ENCODE peak calls at places on chromosomes 7 and 10, in ten cellular contexts. One of them, this sample, is unnamed.

GRCh38 chr10:117005454-117006055 is 568 bp upstream of the SHTN1 start:
- DNase-seq in astrocyte of the spinal cord: no peak
- DNase-seq in ovary: peak
- DNase-seq in pancreas: peak
- DNase-seq in cardiac fibroblast: no peak
- DNase-seq in spleen: no peak
- DNase-seq in GM06990: no peak
- DNase-seq in neural crest cell: peak
- DNase-seq in body of pancreas: peak
- DNase-seq in GM10248: peak
- DNase-seq in this sample: no peak

GRCh38 chr10:43361532-43362190 is 9.8 kb upstream of the FXYD4 start:
- DNase-seq in cardiac fibroblast: no peak
- DNase-seq in pancreas: no peak
- DNase-seq in neural crest cell: no peak
- DNase-seq in ovary: no peak
- DNase-seq in body of pancreas: no peak
- DNase-seq in spleen: no peak
- DNase-seq in astrocyte of the spinal cord: no peak
- DNase-seq in GM10248: no peak
- DNase-seq in GM06990: no peak
- DNase-seq in this sample: no peak

GRCh38 chr10:69160809-69161225 is 19.2 kb upstream of the SUPV3L1 start:
- DNase-seq in GM10248: no peak
- DNase-seq in neural crest cell: no peak
- DNase-seq in GM06990: no peak
- DNase-seq in body of pancreas: no peak
- DNase-seq in cardiac fibroblast: no peak
- DNase-seq in pancreas: no peak
- DNase-seq in astrocyte of the spinal cord: peak
- DNase-seq in ovary: no peak
- DNase-seq in spleen: no peak
- DNase-seq in this sample: peak

GRCh38 chr10:6204063-6204340 is 1.3 kb downstream of the PFKFB3 start:
- DNase-seq in ovary: peak
- DNase-seq in GM10248: no peak
- DNase-seq in body of pancreas: peak
- DNase-seq in neural crest cell: no peak
- DNase-seq in astrocyte of the spinal cord: no peak
- DNase-seq in GM06990: peak
- DNase-seq in cardiac fibroblast: no peak
- DNase-seq in pancreas: peak
- DNase-seq in spleen: peak
- DNase-seq in this sample: no peak

GRCh38 chr10:9188022-9188810 is 1133.7 kb downstream of the GATA3 start:
- DNase-seq in GM06990: no peak
- DNase-seq in ovary: no peak
- DNase-seq in neural crest cell: no peak
- DNase-seq in pancreas: no peak
- DNase-seq in spleen: no peak
- DNase-seq in GM10248: no peak
- DNase-seq in cardiac fibroblast: no peak
- DNase-seq in astrocyte of the spinal cord: no peak
- DNase-seq in body of pancreas: no peak
- DNase-seq in this sample: peak

GRCh38 chr10:24718031-24718855 is 5.4 kb downstream of the ARHGAP21 start:
- DNase-seq in astrocyte of the spinal cord: peak
- DNase-seq in pancreas: no peak
- DNase-seq in spleen: no peak
- DNase-seq in ovary: no peak
- DNase-seq in neural crest cell: no peak
- DNase-seq in cardiac fibroblast: peak
- DNase-seq in GM10248: no peak
- DNase-seq in body of pancreas: no peak
- DNase-seq in GM06990: no peak
- DNase-seq in this sample: peak

GRCh38 chr7:69932034-69932628 is 333.9 kb downstream of the AUTS2 start:
- DNase-seq in cardiac fibroblast: peak
- DNase-seq in astrocyte of the spinal cord: peak
- DNase-seq in ovary: no peak
- DNase-seq in body of pancreas: peak
- DNase-seq in GM10248: no peak
- DNase-seq in spleen: no peak
- DNase-seq in GM06990: no peak
- DNase-seq in neural crest cell: peak
- DNase-seq in pancreas: no peak
- DNase-seq in this sample: no peak

GRCh38 chr7:100681491-100682227 is 8.1 kb downstream of the GNB2 start:
- DNase-seq in ovary: peak
- DNase-seq in GM10248: no peak
- DNase-seq in pancreas: peak
- DNase-seq in GM06990: no peak
- DNase-seq in body of pancreas: no peak
- DNase-seq in spleen: peak
- DNase-seq in neural crest cell: no peak
- DNase-seq in cardiac fibroblast: no peak
- DNase-seq in astrocyte of the spinal cord: no peak
- DNase-seq in this sample: no peak

GRCh38 chr10:46024948-46025347 is 5.5 kb downstream of the NCOA4 start:
- DNase-seq in ovary: no peak
- DNase-seq in body of pancreas: no peak
- DNase-seq in GM10248: no peak
- DNase-seq in spleen: no peak
- DNase-seq in cardiac fibroblast: no peak
- DNase-seq in pancreas: no peak
- DNase-seq in neural crest cell: no peak
- DNase-seq in GM06990: no peak
- DNase-seq in astrocyte of the spinal cord: no peak
- DNase-seq in this sample: no peak

GRCh38 chr10:46020344-46020656 is 10.1 kb downstream of the NCOA4 start:
- DNase-seq in neural crest cell: no peak
- DNase-seq in cardiac fibroblast: no peak
- DNase-seq in spleen: no peak
- DNase-seq in body of pancreas: no peak
- DNase-seq in GM10248: no peak
- DNase-seq in pancreas: no peak
- DNase-seq in GM06990: no peak
- DNase-seq in astrocyte of the spinal cord: no peak
- DNase-seq in ovary: no peak
- DNase-seq in this sample: no peak

GRCh38 chr10:46026106-46026505 is 4.3 kb downstream of the NCOA4 start:
- DNase-seq in cardiac fibroblast: peak
- DNase-seq in GM06990: no peak
- DNase-seq in neural crest cell: no peak
- DNase-seq in spleen: no peak
- DNase-seq in body of pancreas: no peak
- DNase-seq in astrocyte of the spinal cord: no peak
- DNase-seq in ovary: no peak
- DNase-seq in pancreas: no peak
- DNase-seq in GM10248: no peak
- DNase-seq in this sample: no peak

GRCh38 chr10:46020871-46021553 is 9.4 kb downstream of the NCOA4 start:
- DNase-seq in spleen: no peak
- DNase-seq in body of pancreas: no peak
- DNase-seq in astrocyte of the spinal cord: peak
- DNase-seq in GM06990: no peak
- DNase-seq in cardiac fibroblast: peak
- DNase-seq in pancreas: no peak
- DNase-seq in neural crest cell: no peak
- DNase-seq in ovary: no peak
- DNase-seq in GM10248: no peak
- DNase-seq in this sample: peak

DNA sequence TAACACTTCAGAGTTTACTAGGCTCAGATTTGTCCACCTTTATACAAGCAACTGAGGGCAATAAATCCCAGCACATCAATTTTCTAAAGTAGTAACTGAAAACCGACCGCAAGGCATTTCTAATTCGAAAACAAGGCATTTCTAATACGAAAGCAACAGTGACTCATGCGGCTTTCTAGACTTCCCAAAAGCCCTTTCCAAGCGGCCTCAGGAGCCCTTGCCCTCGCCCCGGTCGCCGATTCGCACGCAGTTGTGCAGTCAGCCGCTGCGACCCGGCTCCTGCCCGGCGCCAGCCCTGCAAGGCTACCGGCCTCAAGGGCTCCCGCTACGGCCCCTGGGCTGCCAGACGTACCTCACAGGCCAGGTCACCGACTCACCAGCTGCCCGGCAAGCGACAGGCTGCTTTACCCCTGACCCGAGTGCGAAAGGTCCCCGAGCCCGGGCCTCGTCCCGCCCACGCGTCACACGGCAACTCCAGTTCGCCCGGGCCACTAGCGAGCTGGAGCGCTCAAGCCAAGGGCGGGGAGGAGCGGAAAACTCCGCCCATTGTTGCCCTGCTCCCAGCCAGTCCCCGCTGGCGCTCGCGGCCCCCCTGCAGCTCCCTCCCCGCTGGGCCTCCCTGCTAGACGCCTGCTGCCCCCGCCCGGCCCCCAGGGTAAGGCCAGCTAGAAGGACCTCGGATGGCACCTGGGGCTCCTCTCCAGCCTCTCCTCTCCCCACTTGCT is 7.3 kb downstream of the NCOA4 start:
- DNase-seq in spleen: peak
- DNase-seq in ovary: peak
- DNase-seq in neural crest cell: peak
- DNase-seq in body of pancreas: peak
- DNase-seq in GM06990: peak
- DNase-seq in GM10248: peak
- DNase-seq in cardiac fibroblast: peak
- DNase-seq in astrocyte of the spinal cord: peak
- DNase-seq in pancreas: peak
- DNase-seq in this sample: peak
- TF ChIP-seq CTCF in spleen: peak
- TF ChIP-seq CTCF in ovary: no peak
- TF ChIP-seq CTCF in neural crest cell: peak
- TF ChIP-seq CTCF in body of pancreas: peak
- TF ChIP-seq CTCF in GM06990: peak
- TF ChIP-seq CTCF in GM10248: peak
- TF ChIP-seq CTCF in cardiac fibroblast: peak
- TF ChIP-seq CTCF in astrocyte of the spinal cord: peak
- TF ChIP-seq CTCF in pancreas: no peak
- TF ChIP-seq CTCF in this sample: peak

GRCh38 chr10:77710759-77711682 is 73.4 kb upstream of the KCNMA1 start:
- DNase-seq in GM10248: peak
- DNase-seq in astrocyte of the spinal cord: peak
- DNase-seq in GM06990: peak
- DNase-seq in pancreas: peak
- DNase-seq in spleen: peak
- DNase-seq in cardiac fibroblast: peak
- DNase-seq in body of pancreas: peak
- DNase-seq in neural crest cell: peak
- DNase-seq in ovary: peak
- DNase-seq in this sample: peak
- TF ChIP-seq CTCF in GM10248: peak
- TF ChIP-seq CTCF in astrocyte of the spinal cord: peak
- TF ChIP-seq CTCF in GM06990: peak
- TF ChIP-seq CTCF in pancreas: peak
- TF ChIP-seq CTCF in spleen: peak
- TF ChIP-seq CTCF in cardiac fibroblast: peak
- TF ChIP-seq CTCF in body of pancreas: peak
- TF ChIP-seq CTCF in neural crest cell: peak
- TF ChIP-seq CTCF in ovary: peak
- TF ChIP-seq CTCF in this sample: peak

GRCh38 chr7:130063036-130063435 is 7.3 kb upstream of the KLHDC10 start:
- DNase-seq in ovary: peak
- DNase-seq in pancreas: no peak
- DNase-seq in GM10248: no peak
- DNase-seq in cardiac fibroblast: peak
- DNase-seq in body of pancreas: peak
- DNase-seq in spleen: peak
- DNase-seq in GM06990: peak
- DNase-seq in neural crest cell: peak
- DNase-seq in astrocyte of the spinal cord: peak
- DNase-seq in this sample: peak
- TF ChIP-seq CTCF in ovary: no peak
- TF ChIP-seq CTCF in pancreas: peak
- TF ChIP-seq CTCF in GM10248: peak
- TF ChIP-seq CTCF in cardiac fibroblast: peak
- TF ChIP-seq CTCF in body of pancreas: peak
- TF ChIP-seq CTCF in spleen: peak
- TF ChIP-seq CTCF in GM06990: peak
- TF ChIP-seq CTCF in neural crest cell: peak
- TF ChIP-seq CTCF in astrocyte of the spinal cord: peak
- TF ChIP-seq CTCF in this sample: peak

GRCh38 chr10:8052970-8053445 is 1.5 kb upstream of the GATA3 start:
- DNase-seq in GM06990: no peak
- DNase-seq in astrocyte of the spinal cord: no peak
- DNase-seq in body of pancreas: no peak
- DNase-seq in spleen: no peak
- DNase-seq in cardiac fibroblast: no peak
- DNase-seq in pancreas: no peak
- DNase-seq in GM10248: no peak
- DNase-seq in ovary: no peak
- DNase-seq in neural crest cell: no peak
- DNase-seq in this sample: no peak

GRCh38 chr10:8051851-8052257 is 2.6 kb upstream of the GATA3 start:
- DNase-seq in cardiac fibroblast: no peak
- DNase-seq in GM06990: no peak
- DNase-seq in GM10248: no peak
- DNase-seq in spleen: no peak
- DNase-seq in neural crest cell: no peak
- DNase-seq in body of pancreas: no peak
- DNase-seq in pancreas: no peak
- DNase-seq in ovary: no peak
- DNase-seq in astrocyte of the spinal cord: no peak
- DNase-seq in this sample: no peak

GRCh38 chr10:8053446-8054242 is 844 bp upstream of the GATA3 start:
- DNase-seq in ovary: peak
- DNase-seq in astrocyte of the spinal cord: peak
- DNase-seq in cardiac fibroblast: peak
- DNase-seq in pancreas: no peak
- DNase-seq in spleen: peak
- DNase-seq in neural crest cell: peak
- DNase-seq in GM06990: peak
- DNase-seq in GM10248: peak
- DNase-seq in body of pancreas: peak
- DNase-seq in this sample: peak

GRCh38 chr10:8051109-8051781 is 3.2 kb upstream of the GATA3 start:
- DNase-seq in astrocyte of the spinal cord: no peak
- DNase-seq in ovary: no peak
- DNase-seq in GM10248: no peak
- DNase-seq in cardiac fibroblast: no peak
- DNase-seq in body of pancreas: no peak
- DNase-seq in neural crest cell: no peak
- DNase-seq in GM06990: peak
- DNase-seq in pancreas: no peak
- DNase-seq in spleen: no peak
- DNase-seq in this sample: no peak

DNA sequence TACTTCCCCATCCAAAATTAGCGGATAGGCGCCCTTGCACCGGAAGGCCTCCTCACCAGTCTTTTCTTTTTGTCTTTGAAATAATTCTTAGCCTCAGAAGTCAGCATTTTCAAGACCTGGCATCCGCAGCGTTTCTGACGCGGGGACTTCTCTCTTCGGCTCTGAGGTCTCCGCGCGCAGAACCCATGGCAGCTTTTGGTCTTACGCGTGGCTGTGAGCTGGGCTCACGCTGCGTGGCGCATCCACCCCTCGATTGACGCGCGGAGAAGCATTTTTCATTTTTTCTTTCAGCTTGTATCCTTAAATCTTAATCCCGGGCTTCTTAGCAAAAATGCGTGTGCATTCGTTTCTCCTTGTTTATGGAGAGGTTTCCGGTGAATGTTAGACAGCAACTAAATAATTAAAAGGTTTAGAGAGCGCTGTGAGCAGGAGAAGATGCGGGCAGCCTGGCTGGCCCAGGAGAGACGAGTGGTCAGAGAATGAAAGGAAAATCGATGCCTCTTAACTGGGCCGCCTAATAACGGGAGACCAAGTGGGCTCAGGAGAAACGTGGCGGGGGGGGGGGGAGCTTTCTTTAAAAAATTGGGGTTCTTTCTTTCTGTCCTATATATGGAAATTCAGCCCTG is 2.0 kb upstream of the GATA3 start:
- DNase-seq in body of pancreas: no peak
- DNase-seq in neural crest cell: no peak
- DNase-seq in GM10248: no peak
- DNase-seq in cardiac fibroblast: no peak
- DNase-seq in GM06990: no peak
- DNase-seq in pancreas: no peak
- DNase-seq in spleen: no peak
- DNase-seq in ovary: no peak
- DNase-seq in astrocyte of the spinal cord: peak
- DNase-seq in this sample: no peak
- TF ChIP-seq CTCF in body of pancreas: no peak
- TF ChIP-seq CTCF in neural crest cell: no peak
- TF ChIP-seq CTCF in GM10248: no peak
- TF ChIP-seq CTCF in cardiac fibroblast: no peak
- TF ChIP-seq CTCF in GM06990: no peak
- TF ChIP-seq CTCF in pancreas: no peak
- TF ChIP-seq CTCF in spleen: no peak
- TF ChIP-seq CTCF in ovary: no peak
- TF ChIP-seq CTCF in astrocyte of the spinal cord: no peak
- TF ChIP-seq CTCF in this sample: no peak

This sample was measured in HFFc6.